ENCODE peak calls at places on chromosomes 5 and 9, in four cellular contexts. One of them, this sample, is unnamed.

GRCh38 chr5:68214472-68215207 is 916 bp upstream of the PIK3R1 start:
- DNase-seq in lower lobe of right lung: no peak
- DNase-seq in brain microvascular endothelial cell: no peak
- DNase-seq in IMR-90: no peak
- DNase-seq in this sample: no peak

GRCh38 chr9:95923794-95924193 is 48.3 kb downstream of the ERCC6L2 start:
- DNase-seq in lower lobe of right lung: no peak
- DNase-seq in brain microvascular endothelial cell: no peak
- DNase-seq in IMR-90: no peak
- DNase-seq in this sample: no peak

GRCh38 chr5:24621809-24622208 is 23.0 kb downstream of the CDH10 start:
- DNase-seq in IMR-90: no peak
- DNase-seq in lower lobe of right lung: no peak
- DNase-seq in brain microvascular endothelial cell: no peak
- DNase-seq in this sample: no peak

GRCh38 chr9:98108540-98109031 is 10.4 kb downstream of the TRIM14 start:
- DNase-seq in IMR-90: no peak
- DNase-seq in brain microvascular endothelial cell: no peak
- DNase-seq in lower lobe of right lung: no peak
- DNase-seq in this sample: no peak

GRCh38 chr5:143134269-143134668 is 269.2 kb downstream of the NR3C1 start:
- DNase-seq in IMR-90: peak; percentile 44
- DNase-seq in lower lobe of right lung: no peak
- DNase-seq in brain microvascular endothelial cell: no peak
- DNase-seq in this sample: no peak

GRCh38 chr5:67676863-67677262 is 480.3 kb upstream of the CD180 start:
- DNase-seq in brain microvascular endothelial cell: no peak
- DNase-seq in lower lobe of right lung: no peak
- DNase-seq in IMR-90: no peak
- DNase-seq in this sample: no peak

GRCh38 chr9:99445377-99445891 is 223.4 kb downstream of the SEC61B start:
- DNase-seq in lower lobe of right lung: no peak
- DNase-seq in brain microvascular endothelial cell: peak; percentile 88
- DNase-seq in IMR-90: peak; percentile 90
- DNase-seq in this sample: peak; percentile 41

GRCh38 chr9:8895498-8896224 is 1096.1 kb upstream of the DMAC1 start:
- DNase-seq in IMR-90: peak; percentile 16
- DNase-seq in brain microvascular endothelial cell: peak; percentile 6
- DNase-seq in lower lobe of right lung: no peak
- DNase-seq in this sample: peak; percentile 7

GRCh38 chr5:171913987-171914273 is 92.5 kb downstream of the FBXW11 start:
- DNase-seq in lower lobe of right lung: no peak
- DNase-seq in IMR-90: peak; percentile 21
- DNase-seq in brain microvascular endothelial cell: no peak
- DNase-seq in this sample: no peak

DNA sequence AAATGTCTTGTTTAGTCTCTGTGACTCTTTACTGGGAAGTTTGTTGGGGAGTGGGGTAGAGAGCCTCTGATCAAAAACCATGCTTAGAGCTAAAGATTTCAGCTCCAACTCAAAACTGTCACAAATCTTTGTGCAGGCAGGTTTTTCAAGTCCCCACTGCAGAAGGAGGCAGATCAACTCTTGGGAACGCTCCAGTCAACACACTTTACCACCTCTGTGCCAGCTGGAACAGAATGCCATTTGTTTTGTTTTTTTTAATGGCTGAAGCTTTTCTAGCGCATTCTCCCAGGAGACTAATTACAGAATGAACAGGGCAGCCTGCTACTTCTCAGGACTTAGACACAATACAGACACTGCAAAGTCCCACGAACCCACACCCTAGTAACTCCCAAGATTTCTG is 17.9 kb upstream of the LHX6 start:
- DNase-seq in IMR-90: no peak
- DNase-seq in lower lobe of right lung: no peak
- DNase-seq in brain microvascular endothelial cell: no peak
- DNase-seq in this sample: no peak
- TF ChIP-seq CTCF in IMR-90: no peak
- TF ChIP-seq CTCF in lower lobe of right lung: no peak
- TF ChIP-seq CTCF in brain microvascular endothelial cell: no peak
- TF ChIP-seq CTCF in this sample: no peak

GRCh38 chr5:149247726-149248125 is 23.9 kb upstream of the AFAP1L1 start:
- DNase-seq in lower lobe of right lung: no peak
- DNase-seq in IMR-90: no peak
- DNase-seq in brain microvascular endothelial cell: no peak
- DNase-seq in this sample: no peak
- H3K36me3 ChIP-seq in lower lobe of right lung: peaks cover 37% of the 10 kb centered on the region
- H3K36me3 ChIP-seq in IMR-90: peaks cover 66% of the 10 kb centered on the region
- H3K36me3 ChIP-seq in brain microvascular endothelial cell: no peaks in the 10 kb centered on the region
- H3K36me3 ChIP-seq in this sample: no peaks in the 10 kb centered on the region

GRCh38 chr5:64229163-64229774 is 63.6 kb downstream of the RNF180 start:
- DNase-seq in brain microvascular endothelial cell: peak; percentile 7
- DNase-seq in IMR-90: peak; percentile 39
- DNase-seq in lower lobe of right lung: no peak
- DNase-seq in this sample: peak; percentile 5
- TF ChIP-seq CTCF in brain microvascular endothelial cell: peak; percentile 52
- TF ChIP-seq CTCF in IMR-90: peak; percentile 62
- TF ChIP-seq CTCF in lower lobe of right lung: peak; percentile 61
- TF ChIP-seq CTCF in this sample: peak; percentile 46

DNA sequence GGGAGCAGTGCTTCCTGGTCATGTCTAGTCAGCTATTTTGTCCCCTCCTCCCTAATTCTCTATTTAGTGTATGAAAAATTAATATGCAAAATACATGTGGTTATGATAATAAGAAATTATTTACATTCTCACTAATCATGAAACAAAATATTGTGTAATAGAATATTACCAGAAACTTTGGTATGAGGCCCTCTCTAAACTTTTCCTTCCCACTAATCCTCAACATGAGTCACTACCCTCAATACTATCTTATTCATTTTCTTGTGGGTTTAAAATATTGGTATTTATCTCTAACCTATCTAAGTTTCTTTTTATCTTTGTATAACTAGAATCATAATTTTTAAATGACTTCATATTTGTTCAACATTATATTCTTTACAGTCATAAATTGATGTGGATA is 545.9 kb upstream of the PTPRD start:
- DNase-seq in brain microvascular endothelial cell: no peak
- DNase-seq in lower lobe of right lung: no peak
- DNase-seq in IMR-90: no peak
- DNase-seq in this sample: no peak
- H3K36me3 ChIP-seq in brain microvascular endothelial cell: no peaks in the 10 kb centered on the region
- H3K36me3 ChIP-seq in lower lobe of right lung: no peaks in the 10 kb centered on the region
- H3K36me3 ChIP-seq in IMR-90: no peaks in the 10 kb centered on the region
- H3K36me3 ChIP-seq in this sample: no peaks in the 10 kb centered on the region

This sample was measured in kidney epithelial cell.